ENCODE peak calls at places on chromosomes 16 and 17, in five cellular contexts. W is stimulated activated CD8-positive, alpha-beta memory T cell treated with anti-CD3 and anti-CD28 coated beads, Interleukin-15, amount 100 ng/mL, for 24 hours; T is head of caudate nucleus; N is naive thymus-derived CD8-positive, alpha-beta T cell; S is fibroblast of mammary gland. F is an unnamed sample.

GRCh38 chr16:80063028-80063767 is 462.7 kb upstream of the MAF start:
- DNase-seq in W (no peak), T (no peak), N (no peak), S (no peak), F (no peak)

GRCh38 chr16:886802-887731 is 83.7 kb downstream of the LMF1 start:
- DNase-seq in W (no peak), T (no peak), N (no peak), S (no peak), F (no peak)

GRCh38 chr17:14427914-14428639 is 127.2 kb downstream of the HS3ST3B1 start:
- DNase-seq in W (no peak), T (no peak), N (peak), S (no peak), F (peak)

GRCh38 chr16:27367463-27368357 is 34.3 kb upstream of the IL21R start:
- DNase-seq in W (peak), T (peak), N (peak), S (peak), F (peak)

GRCh38 chr16:22356930-22357634 is 17.3 kb downstream of the CDR2 start:
- DNase-seq in W (no peak), T (no peak), N (no peak), S (no peak), F (no peak)

GRCh38 chr16:2056077-2056476 is 8.3 kb downstream of the TSC2 start:
- DNase-seq in W (no peak), T (peak), N (no peak), S (peak), F (no peak)

GRCh38 chr16:10579575-10579964 is 828 bp downstream of the EMP2 start:
- DNase-seq in W (no peak), T (no peak), N (no peak), S (no peak), F (no peak)

GRCh38 chr16:73605309-73605708 is 557.4 kb upstream of the ZFHX3 start:
- DNase-seq in W (no peak), T (no peak), N (no peak), S (no peak), F (no peak)